ENCODE peak calls at places on chromosomes 1 and 21, in eight cellular contexts. S is MG63; Q is hippocampal formation; L is activated T-helper 1 cell treated with Interleukin-2 at 50 U/mL for 16 hours; U is CD8-positive, alpha-beta T cell; E is GM12892; W is GM12891; B is GOT3. I is an unnamed sample.

GRCh38 chr1:193589597-193590040 is 403.2 kb upstream of the B3GALT2 start:
- DNase-seq in S (peak), Q (no peak), L (no peak), U (no peak), E (no peak), W (no peak), B (no peak), I (no peak)

GRCh38 chr21:27759091-27759659 is 792.3 kb upstream of the ADAMTS5 start:
- DNase-seq in S (no peak), Q (peak), L (no peak), U (no peak), E (no peak), W (no peak), B (no peak), I (peak)

GRCh38 chr1:145960468-145961108 is 2.8 kb upstream of the LIX1L start:
- DNase-seq in S (peak), Q (peak), L (no peak), U (peak), E (no peak), W (no peak), B (no peak), I (peak)

GRCh38 chr1:30641557-30642353 is 81.6 kb downstream of the MATN1 start:
- DNase-seq in S (no peak), Q (no peak), L (no peak), U (no peak), E (no peak), W (no peak), B (no peak), I (no peak)

GRCh38 chr1:224851210-224851849 is 78.1 kb upstream of the DNAH14 start:
- DNase-seq in S (peak), Q (peak), L (peak), U (peak), E (peak), W (peak), B (peak), I (peak)

GRCh38 chr1:79235221-79236002 is 228.9 kb upstream of the ADGRL4 start:
- DNase-seq in S (no peak), Q (no peak), L (no peak), U (no peak), E (no peak), W (no peak), B (no peak), I (no peak)

GRCh38 chr1:23799570-23800395 is 771 bp downstream of the GALE start:
- DNase-seq in S (peak), Q (peak), L (no peak), U (no peak), E (peak), W (peak), B (peak), I (no peak)

GRCh38 chr1:241819340-241819866 is 28.6 kb upstream of the EXO1 start:
- DNase-seq in S (no peak), Q (no peak), L (no peak), U (no peak), E (no peak), W (no peak), B (no peak), I (no peak)

GRCh38 chr1:214500349-214501055 is 50.9 kb downstream of the PTPN14 start:
- DNase-seq in S (no peak), Q (no peak), L (no peak), U (no peak), E (no peak), W (no peak), B (no peak), I (no peak)

GRCh38 chr1:4527819-4528218 is 126.6 kb upstream of the AJAP1 start:
- DNase-seq in S (no peak), Q (no peak), L (no peak), U (no peak), E (no peak), W (no peak), B (no peak), I (no peak)

GRCh38 chr1:100524355-100524754 is 13.6 kb upstream of the GPR88 start:
- DNase-seq in S (no peak), Q (no peak), L (no peak), U (no peak), E (no peak), W (no peak), B (no peak), I (no peak)

GRCh38 chr21:36059823-36060158 is 535 bp downstream of the SETD4 start:
- DNase-seq in S (peak), Q (no peak), L (no peak), U (no peak), E (peak), W (no peak), B (no peak), I (peak)

GRCh38 chr1:162942903-162943567 is 82.1 kb upstream of the CCDC190 start:
- DNase-seq in S (no peak), Q (no peak), L (no peak), U (no peak), E (no peak), W (no peak), B (no peak), I (no peak)

GRCh38 chr1:22457356-22457755 is 5.7 kb downstream of the ZBTB40 start:
- DNase-seq in S (no peak), Q (no peak), L (no peak), U (no peak), E (no peak), W (no peak), B (no peak), I (no peak)

GRCh38 chr1:27603320-27603961 is 503 bp downstream of the AHDC1 start:
- DNase-seq in S (no peak), Q (no peak), L (peak), U (no peak), E (peak), W (peak), B (no peak), I (peak)

GRCh38 chr1:89035080-89035479 is 12.4 kb upstream of the GBP3 start:
- DNase-seq in S (no peak), Q (no peak), L (no peak), U (no peak), E (no peak), W (no peak), B (no peak), I (no peak)

GRCh38 chr1:115172270-115172669 is 83.0 kb upstream of the TSPAN2 start:
- DNase-seq in S (no peak), Q (no peak), L (no peak), U (no peak), E (no peak), W (no peak), B (no peak), I (no peak)

GRCh38 chr1:172654535-172654934 is 4.4 kb upstream of the FASLG start:
- DNase-seq in S (peak), Q (no peak), L (no peak), U (no peak), E (no peak), W (no peak), B (no peak), I (no peak)

GRCh38 chr1:228376262-228376628 is 30.4 kb downstream of the TRIM11 start:
- DNase-seq in S (no peak), Q (no peak), L (no peak), U (no peak), E (no peak), W (no peak), B (no peak), I (no peak)

GRCh38 chr1:215567491-215568286 is 585 bp downstream of the KCTD3 start:
- DNase-seq in S (peak), Q (peak), L (no peak), U (no peak), E (peak), W (peak), B (no peak), I (peak)

GRCh38 chr1:224579526-224579925 is 36.6 kb upstream of the CNIH3 start:
- DNase-seq in S (no peak), Q (no peak), L (no peak), U (no peak), E (no peak), W (no peak), B (no peak), I (no peak)

GRCh38 chr1:27070390-27071048 is 57.9 kb upstream of the TENT5B start:
- DNase-seq in S (no peak), Q (no peak), L (no peak), U (no peak), E (no peak), W (no peak), B (no peak), I (no peak)

GRCh38 chr1:35287807-35288640 is 19.5 kb downstream of the ZMYM4 start:
- DNase-seq in S (peak), Q (no peak), L (no peak), U (no peak), E (no peak), W (no peak), B (no peak), I (no peak)

I was measured in amygdala.